ENCODE peak calls at places on chromosomes 2 and 18, in six cellular contexts. P is fibroblast of lung, S is GM23338, Z is aorta, A is body of pancreas, Y is thoracic aorta. M is an unnamed sample. For H3K27me3, the result is how much of the 10 kb centered on the place peaks cover.

GRCh38 chr2:28906376-28906775 is 11.9 kb downstream of the WDR43 start:
- DNase-seq in P (no peak), S (no peak), Z (no peak), A (no peak), Y (no peak), M (no peak)

GRCh38 chr2:231670892-231671616 is 37.3 kb upstream of the PTMA start:
- DNase-seq in P (no peak), S (peak), Z (no peak), A (no peak), Y (no peak), M (no peak)

GRCh38 chr2:86695053-86695691 is 24.9 kb upstream of the RMND5A start:
- DNase-seq in P (no peak), S (no peak), Z (no peak), A (no peak), Y (no peak), M (no peak)

GRCh38 chr2:173472112-173472511 is 117.4 kb downstream of the CDCA7 start:
- DNase-seq in P (no peak), S (no peak), Z (no peak), A (no peak), Y (no peak), M (no peak)

GRCh38 chr2:227615906-227616305 is 1.3 kb upstream of the SCYGR3 start:
- DNase-seq in P (no peak), S (no peak), Z (no peak), A (no peak), Y (no peak), M (no peak)

GRCh38 chr2:212912445-212913103 is 238.8 kb downstream of the IKZF2 start:
- DNase-seq in P (peak), S (no peak), Z (no peak), A (no peak), Y (no peak), M (no peak)

GRCh38 chr2:6352247-6352646 is 513.5 kb downstream of the CMPK2 start:
- DNase-seq in P (no peak), S (no peak), Z (no peak), A (no peak), Y (no peak), M (no peak)

GRCh38 chr2:182049783-182050182 is 64.1 kb downstream of the PPP1R1C start:
- DNase-seq in P (no peak), S (no peak), Z (no peak), A (no peak), Y (no peak), M (no peak)

GRCh38 chr18:22723741-22724140 is 209.4 kb upstream of the RBBP8 start:
- DNase-seq in P (no peak), S (no peak), Z (no peak), A (no peak), Y (no peak), M (no peak)

GRCh38 chr18:8298186-8298585 is 311.1 kb upstream of the RAB12 start:
- DNase-seq in P (no peak), S (no peak), Z (no peak), A (no peak), Y (no peak), M (no peak)

GRCh38 chr2:205076405-205076804 is 531.1 kb downstream of the PARD3B start:
- DNase-seq in P (no peak), S (peak), Z (no peak), A (no peak), Y (no peak), M (no peak)

GRCh38 chr18:41268271-41268670 is 686.8 kb upstream of the PIK3C3 start:
- DNase-seq in P (no peak), S (no peak), Z (no peak), A (no peak), Y (no peak), M (no peak)

GRCh38 chr2:170816499-170817246 is at the start of gene GAD1:
- DNase-seq in P (peak), S (peak), Z (peak), A (peak), Y (no peak), M (peak)

GRCh38 chr2:38754049-38754448 is 2.9 kb upstream of the SRSF7 start:
- DNase-seq in P (no peak), S (no peak), Z (no peak), A (no peak), Y (no peak), M (no peak)

GRCh38 chr2:54330226-54331094 is 74.4 kb upstream of the TSPYL6 start:
- DNase-seq in P (peak), S (peak), Z (peak), A (peak), Y (peak), M (peak)

GRCh38 chr2:179613299-179613651 is 248.1 kb downstream of the ZNF385B start:
- DNase-seq in P (no peak), S (no peak), Z (no peak), A (no peak), Y (no peak), M (no peak)

GRCh38 chr18:59893971-59894370 is 5.8 kb upstream of the PMAIP1 start:
- DNase-seq in P (no peak), S (no peak), Z (no peak), A (no peak), Y (no peak), M (no peak)

GRCh38 chr18:34990571-34990970 is 50.6 kb upstream of the MAPRE2 start:
- DNase-seq in P (peak), S (no peak), Z (no peak), A (no peak), Y (no peak), M (no peak)

GRCh38 chr2:62209427-62209991 is 13.6 kb downstream of the B3GNT2 start:
- DNase-seq in P (no peak), S (no peak), Z (no peak), A (peak), Y (no peak), M (no peak)

GRCh38 chr2:204108874-204109295 is 172.3 kb downstream of the ICOS start:
- DNase-seq in P (no peak), S (no peak), Z (no peak), A (no peak), Y (no peak), M (no peak)

GRCh38 chr2:29426354-29426753 is 311.1 kb downstream of the CLIP4 start:
- DNase-seq in P (no peak), S (no peak), Z (no peak), A (no peak), Y (no peak), M (no peak)

GRCh38 chr2:2577366-2577765 is 246.3 kb upstream of the MYT1L start:
- DNase-seq in P (no peak), S (no peak), Z (no peak), A (peak), Y (no peak), M (no peak)

GRCh38 chr18:60145776-60146175 is 226.8 kb downstream of the MC4R start:
- DNase-seq in P (no peak), S (peak), Z (no peak), A (no peak), Y (no peak), M (no peak)

GRCh38 chr2:189819297-189819704 is 35.1 kb downstream of the PMS1 start:
- DNase-seq in P (peak), S (no peak), Z (no peak), A (no peak), Y (no peak), M (no peak)

GRCh38 chr2:221205103-221205502 is 367.0 kb downstream of the EPHA4 start:
- DNase-seq in P (no peak), S (no peak), Z (no peak), A (no peak), Y (no peak), M (no peak)

GRCh38 chr2:196404276-196404675 is 232.9 kb upstream of the STK17B start:
- DNase-seq in P (no peak), S (no peak), Z (no peak), A (no peak), Y (no peak), M (no peak)

GRCh38 chr2:100292022-100292580 is 30.2 kb downstream of the LONRF2 start:
- DNase-seq in P (peak), S (peak), Z (no peak), A (no peak), Y (no peak), M (peak)

GRCh38 chr18:25349131-25349925 is 2.6 kb downstream of the ZNF521 start:
- DNase-seq in P (peak), S (peak), Z (peak), A (no peak), Y (no peak), M (peak)

GRCh38 chr2:239208470-239209180 is 192.2 kb downstream of the HDAC4 start:
- DNase-seq in P (no peak), S (no peak), Z (no peak), A (peak), Y (no peak), M (no peak)

GRCh38 chr2:239544846-239545465 is 144.1 kb upstream of the HDAC4 start:
- DNase-seq in P (no peak), S (no peak), Z (no peak), A (no peak), Y (no peak), M (peak)

GRCh38 chr2:216516730-216517350 is 18.2 kb downstream of the RPL37A start:
- DNase-seq in P (peak), S (peak), Z (no peak), A (no peak), Y (no peak), M (no peak)

GRCh38 chr2:209986405-209986804 is 16.0 kb upstream of the RPE start:
- DNase-seq in P (no peak), S (no peak), Z (no peak), A (no peak), Y (no peak), M (no peak)

GRCh38 chr2:209988010-209988409 is 14.4 kb upstream of the RPE start:
- DNase-seq in P (no peak), S (no peak), Z (no peak), A (no peak), Y (no peak), M (no peak)

GRCh38 chr2:209985879-209986278 is 16.6 kb upstream of the RPE start:
- DNase-seq in P (no peak), S (no peak), Z (no peak), A (no peak), Y (no peak), M (no peak)

GRCh38 chr2:209984291-209984690 is 18.1 kb upstream of the RPE start:
- DNase-seq in P (no peak), S (no peak), Z (no peak), A (no peak), Y (no peak), M (no peak)
- H3K27me3 ChIP-seq in P (under half), S (under half), Z (under half), A (under half), Y (under half), M (under half)

GRCh38 chr2:19754907-19755306 is 146.9 kb downstream of the TTC32 start:
- DNase-seq in P (no peak), S (no peak), Z (no peak), A (peak), Y (no peak), M (no peak)

GRCh38 chr2:19762142-19762541 is 139.6 kb downstream of the TTC32 start:
- DNase-seq in P (no peak), S (no peak), Z (no peak), A (no peak), Y (no peak), M (no peak)

GRCh38 chr2:19759880-19760279 is 141.9 kb downstream of the TTC32 start:
- DNase-seq in P (no peak), S (no peak), Z (no peak), A (no peak), Y (no peak), M (no peak)

GRCh38 chr2:19757586-19757985 is 144.2 kb downstream of the TTC32 start:
- DNase-seq in P (no peak), S (no peak), Z (no peak), A (no peak), Y (no peak), M (no peak)

DNA sequence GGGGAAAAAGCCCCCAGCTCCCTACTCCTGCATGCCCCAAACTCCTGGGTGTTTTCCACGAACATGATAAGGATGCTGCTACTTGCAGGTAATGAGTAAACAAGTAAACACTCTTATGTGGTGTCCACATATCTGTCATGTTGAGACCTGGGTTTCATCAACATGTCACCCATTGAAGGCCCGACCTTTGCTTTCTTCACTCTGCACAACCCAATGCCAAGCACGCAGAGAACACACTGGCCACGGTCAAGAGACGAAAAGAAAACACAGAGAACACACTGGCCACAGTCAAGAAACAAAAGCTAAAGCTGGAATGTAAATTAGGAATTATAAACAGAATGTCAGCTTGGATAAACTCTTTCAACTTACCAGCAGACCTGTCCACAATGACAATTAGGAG is 143.1 kb downstream of the TTC32 start:
- DNase-seq in P (no peak), S (no peak), Z (no peak), A (no peak), Y (no peak), M (no peak)
- H3K27me3 ChIP-seq in P (under half), S (under half), Z (under half), A (under half), Y (under half), M (under half)

DNA sequence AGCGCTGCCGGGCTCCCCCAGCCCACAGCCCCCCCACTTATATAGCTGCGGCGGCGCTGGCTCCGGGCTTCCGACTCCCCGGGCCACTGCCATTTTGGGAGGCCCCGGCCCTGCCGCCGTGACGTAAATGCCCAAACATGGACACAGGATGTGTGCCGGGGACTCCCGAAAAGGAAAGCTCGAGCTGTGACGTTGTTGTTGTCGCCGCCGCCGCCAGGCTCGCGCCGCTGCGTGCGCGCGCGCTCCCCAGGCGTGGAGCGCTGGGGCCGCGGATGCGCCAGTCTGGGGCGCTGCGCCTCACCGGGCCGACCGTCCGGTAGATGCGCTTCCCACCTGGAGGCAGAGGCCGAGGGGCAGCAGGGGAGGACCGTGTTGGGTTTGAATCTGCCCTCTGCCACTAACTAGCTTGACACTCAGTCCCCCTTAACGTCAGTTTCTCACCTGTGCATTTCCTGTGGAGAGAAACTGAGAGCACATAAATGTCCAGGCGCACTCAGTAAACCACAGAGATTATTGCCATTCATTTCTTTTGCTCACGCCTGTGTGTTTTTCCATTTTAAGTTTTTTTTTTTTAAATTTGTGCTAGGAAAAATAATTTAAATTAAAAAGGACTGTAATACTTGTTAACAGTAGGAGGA is at the start of gene EGR4:
- DNase-seq in P (peak), S (peak), Z (peak), A (peak), Y (no peak), M (peak)
- H3K27me3 ChIP-seq in P (half or more), S (half or more), Z (under half), A (under half), Y (under half), M (half or more)

DNA sequence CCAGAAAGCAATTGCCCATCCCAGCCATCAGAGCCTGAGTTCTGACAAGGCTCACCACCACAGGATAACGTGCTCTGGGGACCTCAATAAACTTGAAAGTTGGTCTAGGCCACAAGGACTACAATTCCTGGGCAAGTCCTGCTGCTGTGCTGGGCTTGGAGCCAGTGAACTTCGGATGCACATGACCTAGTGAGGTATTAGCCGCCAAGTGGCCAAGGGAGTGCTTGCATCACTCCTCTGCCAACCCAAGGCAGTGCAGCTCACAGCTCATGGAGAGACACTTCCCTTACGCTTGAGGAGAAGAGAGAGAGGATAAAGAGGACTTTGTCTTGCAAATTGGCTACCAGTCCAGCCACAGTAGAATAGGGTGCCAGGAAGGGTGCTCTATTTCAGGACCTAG is 219.6 kb downstream of the MBD2 start:
- DNase-seq in P (no peak), S (peak), Z (no peak), A (no peak), Y (no peak), M (no peak)
- H3K27me3 ChIP-seq in P (under half), S (under half), Z (under half), A (under half), Y (under half), M (under half)

GRCh38 chr2:10883880-10884529 is 27.7 kb upstream of the KCNF1 start:
- DNase-seq in P (no peak), S (no peak), Z (no peak), A (no peak), Y (no peak), M (no peak)
- H3K27me3 ChIP-seq in P (under half), S (under half), Z (under half), A (under half), Y (under half), M (under half)

DNA sequence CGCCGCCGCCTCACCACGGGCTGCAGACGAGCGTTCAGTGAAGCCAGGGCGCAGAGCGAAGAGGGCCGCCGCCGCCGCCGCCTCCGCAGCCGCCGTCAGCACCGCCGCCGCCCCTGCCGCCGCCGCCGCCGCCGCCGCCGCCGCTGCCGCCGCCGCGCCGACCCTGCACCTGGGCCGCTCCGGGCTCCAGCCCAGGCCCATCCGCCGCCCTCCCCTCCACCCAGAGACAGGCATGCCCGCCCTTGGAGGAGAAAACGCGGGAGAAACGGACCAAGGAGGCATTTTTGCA is 3.0 kb downstream of the POU3F3 start:
- DNase-seq in P (no peak), S (no peak), Z (no peak), A (no peak), Y (no peak), M (no peak)
- H3K27me3 ChIP-seq in P (under half), S (half or more), Z (under half), A (under half), Y (under half), M (half or more)

GRCh38 chr18:12254137-12254819 is at the start of gene CIDEA:
- DNase-seq in P (no peak), S (peak), Z (no peak), A (no peak), Y (no peak), M (no peak)

GRCh38 chr18:12251311-12251710 is 2.9 kb upstream of the CIDEA start:
- DNase-seq in P (no peak), S (no peak), Z (no peak), A (no peak), Y (no peak), M (no peak)

GRCh38 chr18:12252061-12252460 is 2.1 kb upstream of the CIDEA start:
- DNase-seq in P (no peak), S (no peak), Z (no peak), A (no peak), Y (no peak), M (no peak)

GRCh38 chr18:12253517-12254136 is 534 bp upstream of the CIDEA start:
- DNase-seq in P (no peak), S (peak), Z (no peak), A (peak), Y (no peak), M (no peak)

GRCh38 chr18:12253027-12253426 is 1.1 kb upstream of the CIDEA start:
- DNase-seq in P (no peak), S (no peak), Z (no peak), A (no peak), Y (no peak), M (no peak)
- H3K27me3 ChIP-seq in P (under half), S (half or more), Z (under half), A (under half), Y (under half), M (under half)

DNA sequence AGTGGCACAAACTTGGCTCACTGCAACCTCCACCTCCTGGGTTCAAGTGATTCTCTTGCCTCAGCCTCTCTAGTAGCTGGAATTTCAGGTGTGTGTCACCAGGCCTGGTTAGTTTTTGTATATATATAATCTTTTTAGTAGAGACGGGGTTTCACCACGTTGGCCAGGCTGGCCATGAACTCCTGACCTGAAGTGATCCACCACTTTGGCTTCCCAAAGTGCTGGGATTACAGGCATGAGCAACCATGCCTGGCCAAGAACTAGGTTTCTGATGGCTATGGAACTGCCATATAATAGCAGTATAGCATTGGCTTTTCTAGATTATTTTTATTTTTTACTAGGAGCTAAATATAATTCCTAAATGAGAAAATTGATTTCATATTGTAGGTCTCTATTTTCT is 252.7 kb downstream of the AGPS start:
- DNase-seq in P (no peak), S (no peak), Z (no peak), A (no peak), Y (no peak), M (no peak)
- H3K27me3 ChIP-seq in P (under half), S (under half), Z (under half), A (under half), Y (under half), M (under half)

GRCh38 chr18:50861617-50862016 is 17.3 kb upstream of the ME2 start:
- DNase-seq in P (no peak), S (no peak), Z (no peak), A (no peak), Y (no peak), M (no peak)
- H3K27me3 ChIP-seq in P (under half), S (under half), Z (under half), A (under half), Y (under half), M (under half)

GRCh38 chr2:68877079-68877772 is 6.0 kb upstream of the BMP10 start:
- DNase-seq in P (no peak), S (no peak), Z (no peak), A (peak), Y (no peak), M (no peak)
- H3K27me3 ChIP-seq in P (under half), S (under half), Z (under half), A (under half), Y (under half), M (under half)

M was measured in upper lobe of right lung.